ENCODE peak calls at places on chromosome 15, in seven cellular contexts. One of them, this sample, is unnamed.

GRCh38 chr15:63292771-63293170 is 15.4 kb downstream of the APH1B start:
- DNase-seq in right lobe of liver: no peak
- DNase-seq in H7: no peak
- DNase-seq in lower lobe of right lung: no peak
- DNase-seq in mammary epithelial cell: no peak
- DNase-seq in astrocyte of the spinal cord: peak
- DNase-seq in A549: no peak
- DNase-seq in this sample: no peak

GRCh38 chr15:39028069-39028468 is 463.5 kb upstream of the RASGRP1 start:
- DNase-seq in lower lobe of right lung: no peak
- DNase-seq in H7: no peak
- DNase-seq in astrocyte of the spinal cord: peak
- DNase-seq in A549: peak
- DNase-seq in mammary epithelial cell: peak
- DNase-seq in right lobe of liver: no peak
- DNase-seq in this sample: no peak

GRCh38 chr15:33278816-33279612 is 31.8 kb upstream of the RYR3 start:
- DNase-seq in astrocyte of the spinal cord: peak
- DNase-seq in mammary epithelial cell: peak
- DNase-seq in lower lobe of right lung: no peak
- DNase-seq in H7: no peak
- DNase-seq in right lobe of liver: no peak
- DNase-seq in A549: peak
- DNase-seq in this sample: no peak

GRCh38 chr15:74541494-74542191 is 623 bp downstream of the ARID3B start:
- DNase-seq in right lobe of liver: peak
- DNase-seq in astrocyte of the spinal cord: peak
- DNase-seq in A549: no peak
- DNase-seq in mammary epithelial cell: peak
- DNase-seq in lower lobe of right lung: peak
- DNase-seq in H7: peak
- DNase-seq in this sample: peak

GRCh38 chr15:62524848-62525247 is 359.8 kb upstream of the C2CD4B start:
- DNase-seq in A549: no peak
- DNase-seq in H7: no peak
- DNase-seq in astrocyte of the spinal cord: no peak
- DNase-seq in lower lobe of right lung: no peak
- DNase-seq in mammary epithelial cell: peak
- DNase-seq in right lobe of liver: no peak
- DNase-seq in this sample: no peak

GRCh38 chr15:68315495-68316007 is 38.0 kb downstream of the FEM1B start:
- DNase-seq in astrocyte of the spinal cord: peak
- DNase-seq in A549: no peak
- DNase-seq in right lobe of liver: peak
- DNase-seq in mammary epithelial cell: no peak
- DNase-seq in H7: peak
- DNase-seq in lower lobe of right lung: no peak
- DNase-seq in this sample: no peak

GRCh38 chr15:22949074-22949547 is 31.1 kb downstream of the CYFIP1 start:
- DNase-seq in A549: no peak
- DNase-seq in lower lobe of right lung: no peak
- DNase-seq in right lobe of liver: no peak
- DNase-seq in astrocyte of the spinal cord: peak
- DNase-seq in H7: peak
- DNase-seq in mammary epithelial cell: peak
- DNase-seq in this sample: peak

GRCh38 chr15:74179101-74179841 is 5.8 kb downstream of the ISLR start:
- DNase-seq in astrocyte of the spinal cord: peak
- DNase-seq in lower lobe of right lung: peak
- DNase-seq in H7: peak
- DNase-seq in right lobe of liver: no peak
- DNase-seq in mammary epithelial cell: peak
- DNase-seq in A549: peak
- DNase-seq in this sample: peak

GRCh38 chr15:48515497-48515896 is 130.0 kb downstream of the FBN1 start:
- DNase-seq in mammary epithelial cell: no peak
- DNase-seq in right lobe of liver: no peak
- DNase-seq in H7: no peak
- DNase-seq in lower lobe of right lung: no peak
- DNase-seq in astrocyte of the spinal cord: no peak
- DNase-seq in A549: no peak
- DNase-seq in this sample: no peak

GRCh38 chr15:62088361-62088693 is 21.6 kb downstream of the C2CD4A start:
- DNase-seq in A549: no peak
- DNase-seq in lower lobe of right lung: no peak
- DNase-seq in mammary epithelial cell: no peak
- DNase-seq in astrocyte of the spinal cord: no peak
- DNase-seq in right lobe of liver: no peak
- DNase-seq in H7: no peak
- DNase-seq in this sample: no peak

GRCh38 chr15:65051266-65051665 is 6.1 kb downstream of the SLC51B start:
- DNase-seq in lower lobe of right lung: no peak
- DNase-seq in astrocyte of the spinal cord: no peak
- DNase-seq in A549: no peak
- DNase-seq in mammary epithelial cell: no peak
- DNase-seq in right lobe of liver: no peak
- DNase-seq in H7: peak
- DNase-seq in this sample: no peak

GRCh38 chr15:81024265-81024875 is 23.6 kb downstream of the TLNRD1 start:
- DNase-seq in lower lobe of right lung: no peak
- DNase-seq in A549: no peak
- DNase-seq in H7: no peak
- DNase-seq in right lobe of liver: no peak
- DNase-seq in mammary epithelial cell: no peak
- DNase-seq in astrocyte of the spinal cord: no peak
- DNase-seq in this sample: no peak

GRCh38 chr15:63189955-63190691 is 717 bp downstream of the RAB8B start:
- DNase-seq in lower lobe of right lung: no peak
- DNase-seq in mammary epithelial cell: no peak
- DNase-seq in H7: peak
- DNase-seq in A549: no peak
- DNase-seq in right lobe of liver: no peak
- DNase-seq in astrocyte of the spinal cord: no peak
- DNase-seq in this sample: no peak

GRCh38 chr15:77519540-77519939 is 98.9 kb downstream of the HMG20A start:
- DNase-seq in mammary epithelial cell: no peak
- DNase-seq in right lobe of liver: no peak
- DNase-seq in H7: no peak
- DNase-seq in A549: no peak
- DNase-seq in astrocyte of the spinal cord: no peak
- DNase-seq in lower lobe of right lung: no peak
- DNase-seq in this sample: no peak

GRCh38 chr15:41554915-41555314 is 4.1 kb upstream of the TYRO3 start:
- DNase-seq in mammary epithelial cell: no peak
- DNase-seq in H7: no peak
- DNase-seq in lower lobe of right lung: no peak
- DNase-seq in right lobe of liver: no peak
- DNase-seq in astrocyte of the spinal cord: no peak
- DNase-seq in A549: no peak
- DNase-seq in this sample: no peak

GRCh38 chr15:74386496-74387140 is 19.2 kb upstream of the CYP11A1 start:
- DNase-seq in H7: peak
- DNase-seq in A549: no peak
- DNase-seq in right lobe of liver: no peak
- DNase-seq in lower lobe of right lung: no peak
- DNase-seq in mammary epithelial cell: no peak
- DNase-seq in astrocyte of the spinal cord: no peak
- DNase-seq in this sample: no peak

GRCh38 chr15:55110446-55110845 is 86.3 kb downstream of the RSL24D1 start:
- DNase-seq in A549: no peak
- DNase-seq in lower lobe of right lung: no peak
- DNase-seq in astrocyte of the spinal cord: no peak
- DNase-seq in mammary epithelial cell: no peak
- DNase-seq in right lobe of liver: no peak
- DNase-seq in H7: no peak
- DNase-seq in this sample: no peak

GRCh38 chr15:77650285-77650684 is 17.6 kb upstream of the LINGO1 start:
- DNase-seq in A549: peak
- DNase-seq in astrocyte of the spinal cord: no peak
- DNase-seq in mammary epithelial cell: no peak
- DNase-seq in lower lobe of right lung: no peak
- DNase-seq in right lobe of liver: no peak
- DNase-seq in H7: peak
- DNase-seq in this sample: no peak

GRCh38 chr15:62779041-62779810 is 263.3 kb upstream of the TPM1 start:
- DNase-seq in astrocyte of the spinal cord: peak
- DNase-seq in mammary epithelial cell: no peak
- DNase-seq in right lobe of liver: no peak
- DNase-seq in H7: no peak
- DNase-seq in lower lobe of right lung: no peak
- DNase-seq in A549: peak
- DNase-seq in this sample: no peak

DNA sequence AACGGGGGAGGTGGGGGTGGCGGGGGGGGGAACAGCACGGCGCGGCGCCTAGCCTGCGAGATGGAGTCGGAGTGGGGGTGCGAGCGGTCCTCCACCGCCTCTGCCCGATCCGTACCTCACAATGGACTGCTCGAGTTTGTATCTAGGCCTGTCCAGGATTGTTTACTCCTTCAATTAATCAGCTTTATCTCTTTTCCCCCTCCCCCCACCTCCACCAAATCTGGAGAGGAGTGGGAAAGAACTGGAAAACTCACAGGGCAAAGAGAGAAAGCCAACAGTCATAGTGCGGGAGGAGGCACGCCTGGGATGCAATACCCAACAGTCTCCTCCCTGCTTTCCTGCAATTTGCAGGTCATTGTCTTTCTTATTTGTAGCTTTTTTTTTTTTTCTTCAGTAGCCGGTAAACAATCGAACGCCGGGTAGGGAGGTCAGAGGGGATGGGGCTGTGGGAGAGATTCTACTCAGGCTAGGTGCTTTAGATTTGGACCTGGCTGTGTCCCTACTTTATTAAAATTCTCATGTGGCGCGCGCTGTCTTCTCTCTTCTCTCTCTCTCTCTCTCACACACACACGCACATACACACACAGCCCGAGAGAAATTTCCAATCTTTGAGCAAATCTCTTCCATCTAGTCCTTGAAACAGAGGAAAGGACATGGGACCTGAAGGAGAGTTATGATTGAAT is 6.9 kb upstream of the MEIS2 start:
- DNase-seq in right lobe of liver: no peak
- DNase-seq in A549: no peak
- DNase-seq in lower lobe of right lung: no peak
- DNase-seq in mammary epithelial cell: no peak
- DNase-seq in H7: peak
- DNase-seq in astrocyte of the spinal cord: no peak
- DNase-seq in this sample: no peak
- H3K4me3 ChIP-seq in right lobe of liver: no peak
- H3K4me3 ChIP-seq in A549: no peak
- H3K4me3 ChIP-seq in lower lobe of right lung: peak
- H3K4me3 ChIP-seq in mammary epithelial cell: no peak
- H3K4me3 ChIP-seq in H7: peak
- H3K4me3 ChIP-seq in astrocyte of the spinal cord: no peak
- H3K4me3 ChIP-seq in this sample: no peak

GRCh38 chr15:85692873-85693272 is 101.9 kb downstream of the KLHL25 start:
- DNase-seq in A549: no peak
- DNase-seq in right lobe of liver: no peak
- DNase-seq in H7: no peak
- DNase-seq in astrocyte of the spinal cord: no peak
- DNase-seq in lower lobe of right lung: no peak
- DNase-seq in mammary epithelial cell: no peak
- DNase-seq in this sample: no peak
- H3K4me3 ChIP-seq in A549: no peak
- H3K4me3 ChIP-seq in right lobe of liver: no peak
- H3K4me3 ChIP-seq in H7: no peak
- H3K4me3 ChIP-seq in astrocyte of the spinal cord: no peak
- H3K4me3 ChIP-seq in lower lobe of right lung: no peak
- H3K4me3 ChIP-seq in mammary epithelial cell: no peak
- H3K4me3 ChIP-seq in this sample: no peak

DNA sequence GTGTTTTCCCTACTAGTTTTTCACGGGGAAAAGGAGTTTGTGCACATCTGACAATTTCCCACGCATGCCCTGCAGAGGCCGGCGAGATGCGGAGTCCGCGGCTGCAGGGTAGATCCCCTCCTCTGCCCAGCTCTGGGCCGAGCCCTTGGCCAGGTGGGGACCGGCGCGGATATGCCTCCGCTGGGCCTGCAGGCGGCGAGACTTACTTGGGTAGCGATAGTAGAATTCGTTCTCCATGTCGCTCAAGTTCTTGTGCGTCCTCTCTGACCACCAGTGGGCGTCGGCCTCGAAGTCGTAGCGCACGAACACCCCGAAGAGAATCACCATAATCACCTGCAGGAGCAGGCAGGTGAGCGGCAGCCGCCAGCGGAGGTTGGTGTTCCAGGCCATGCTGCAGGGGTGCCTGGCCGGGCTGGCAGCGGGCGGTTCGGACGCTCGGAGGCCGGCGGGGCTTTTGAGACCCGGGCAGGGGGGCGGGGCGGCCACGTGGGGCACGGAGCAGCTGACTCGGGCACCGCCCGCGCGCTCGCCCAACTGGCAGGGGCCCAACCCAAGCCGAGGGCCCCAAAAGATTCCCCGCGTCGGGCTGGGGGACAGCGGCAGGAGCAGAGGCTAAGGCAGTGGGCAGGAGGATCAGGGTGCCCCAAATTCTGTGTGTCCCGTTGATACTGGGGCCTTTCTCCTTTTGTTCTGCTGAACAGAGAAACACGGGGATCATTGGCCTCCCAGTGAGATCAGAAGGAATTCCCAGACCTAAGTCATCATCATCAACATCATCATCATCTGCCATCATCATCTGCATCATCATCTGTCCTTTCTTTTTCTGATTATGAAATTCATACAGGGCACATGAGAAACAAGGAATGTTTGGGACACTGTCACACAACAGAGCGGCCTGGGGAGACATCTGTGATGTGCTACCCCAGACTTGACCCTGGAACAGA is at the start of gene RHCG:
- DNase-seq in astrocyte of the spinal cord: no peak
- DNase-seq in lower lobe of right lung: no peak
- DNase-seq in A549: peak
- DNase-seq in H7: peak
- DNase-seq in right lobe of liver: peak
- DNase-seq in mammary epithelial cell: peak
- DNase-seq in this sample: no peak
- H3K4me3 ChIP-seq in astrocyte of the spinal cord: no peak
- H3K4me3 ChIP-seq in lower lobe of right lung: peak
- H3K4me3 ChIP-seq in A549: peak
- H3K4me3 ChIP-seq in H7: peak
- H3K4me3 ChIP-seq in right lobe of liver: peak
- H3K4me3 ChIP-seq in mammary epithelial cell: no peak
- H3K4me3 ChIP-seq in this sample: peak

DNA sequence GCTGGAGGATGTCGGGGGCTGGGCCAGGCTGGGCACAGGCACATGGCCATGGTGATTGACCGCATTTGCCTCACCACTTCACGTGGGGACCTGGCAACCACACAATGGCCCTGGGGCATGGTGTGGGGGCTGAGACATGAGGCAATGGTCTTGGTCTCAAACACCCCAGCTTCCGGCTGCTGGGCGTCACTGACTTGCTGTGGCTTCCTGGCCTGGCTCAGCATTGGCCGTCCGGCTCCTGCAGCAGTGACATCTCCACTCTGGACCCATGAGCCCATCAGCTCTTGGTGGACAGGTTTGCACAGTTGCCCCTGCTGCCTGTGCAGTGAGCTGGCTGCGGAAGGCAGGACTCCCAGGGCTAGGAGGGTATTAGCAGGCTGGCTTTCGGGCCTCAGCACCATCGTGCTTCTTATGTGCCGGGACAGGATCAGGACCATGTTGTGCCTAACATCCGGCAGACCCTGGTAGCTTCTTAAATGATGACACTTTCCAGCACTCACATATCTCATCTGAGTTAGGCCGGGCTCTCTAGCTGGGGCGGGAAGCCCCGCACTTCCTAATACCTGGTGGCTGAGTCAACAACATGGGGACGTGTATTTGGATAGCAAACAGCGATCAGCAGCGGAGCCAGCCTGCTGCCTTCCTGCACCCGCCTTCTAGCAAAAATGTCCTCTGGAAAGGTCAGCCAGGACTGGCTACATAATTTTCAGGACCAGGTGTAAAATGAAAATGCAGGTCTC is 34.1 kb downstream of the ZNF710 start:
- DNase-seq in astrocyte of the spinal cord: peak
- DNase-seq in mammary epithelial cell: no peak
- DNase-seq in lower lobe of right lung: peak
- DNase-seq in H7: peak
- DNase-seq in right lobe of liver: peak
- DNase-seq in A549: peak
- DNase-seq in this sample: peak
- H3K4me3 ChIP-seq in astrocyte of the spinal cord: no peak
- H3K4me3 ChIP-seq in mammary epithelial cell: no peak
- H3K4me3 ChIP-seq in lower lobe of right lung: peak
- H3K4me3 ChIP-seq in H7: no peak
- H3K4me3 ChIP-seq in right lobe of liver: no peak
- H3K4me3 ChIP-seq in A549: no peak
- H3K4me3 ChIP-seq in this sample: no peak

This sample was measured in tibial nerve.